ENCODE peak calls at places on chromosomes 12 and 14, in four cellular contexts. K, S, F and E are unnamed samples.

GRCh38 chr14:49408187-49408963 is 177.8 kb downstream of the RPS29 start:
- DNase-seq in K (no peak), S (no peak), F (no peak), E (no peak)

GRCh38 chr12:102948941-102949352 is 8.5 kb upstream of the ASCL1 start:
- DNase-seq in K (peak), S (peak), F (peak), E (no peak)

GRCh38 chr14:50875359-50876090 is 3.7 kb downstream of the ABHD12B start:
- DNase-seq in K (no peak), S (no peak), F (no peak), E (no peak)

GRCh38 chr14:41824441-41824840 is 217.8 kb downstream of the LRFN5 start:
- DNase-seq in K (no peak), S (no peak), F (no peak), E (no peak)

GRCh38 chr12:87317302-87317701 is 711.9 kb downstream of the C12orf50 start:
- DNase-seq in K (no peak), S (no peak), F (no peak), E (no peak)

GRCh38 chr12:69510176-69510827 is 40.1 kb downstream of the FRS2 start:
- DNase-seq in K (peak), S (no peak), F (peak), E (peak)

GRCh38 chr14:106652494-106652893 is 1126.1 kb downstream of the TMEM121 start:
- DNase-seq in K (no peak), S (no peak), F (no peak), E (no peak)

GRCh38 chr12:27573972-27574371 is 50.0 kb downstream of the PPFIBP1 start:
- DNase-seq in K (no peak), S (peak), F (no peak), E (no peak)

GRCh38 chr12:122081108-122081696 is 2.6 kb downstream of the MLXIP start:
- DNase-seq in K (no peak), S (no peak), F (no peak), E (peak)